ENCODE peak calls at places on chromosomes 1 and 21, in nine cellular contexts. Z is mucosa of descending colon, J is fibroblast of mammary gland, Y is A549, I is right lobe of liver, T is thoracic aorta, E is BJ, X is Panc1, O is dorsolateral prefrontal cortex. B is an unnamed sample.

GRCh38 chr1:36321119-36321951 is 2.1 kb downstream of the EVA1B start:
- DNase-seq in Z (peak; percentile 59), J (peak; percentile 94), Y (no peak), I (no peak), T (no peak), E (peak; percentile 86), X (no peak), O (no peak), B (peak; percentile 79)

GRCh38 chr1:175503538-175503937 is 239.9 kb downstream of the TNR start:
- DNase-seq in Z (no peak), J (no peak), Y (no peak), I (no peak), T (no peak), E (no peak), X (no peak), O (no peak), B (no peak)

GRCh38 chr1:31773861-31774260 is 9.7 kb upstream of the ADGRB2 start:
- DNase-seq in Z (no peak), J (no peak), Y (no peak), I (no peak), T (no peak), E (no peak), X (no peak), O (no peak), B (no peak)

GRCh38 chr1:20530261-20530660 is 22.1 kb upstream of the FAM43B start:
- DNase-seq in Z (no peak), J (no peak), Y (no peak), I (no peak), T (no peak), E (no peak), X (no peak), O (no peak), B (no peak)

GRCh38 chr1:21624577-21625389 is 44.4 kb downstream of the RAP1GAP start:
- DNase-seq in Z (no peak), J (no peak), Y (no peak), I (peak; percentile 54), T (no peak), E (no peak), X (no peak), O (no peak), B (no peak)

GRCh38 chr1:153538315-153538821 is 2.4 kb downstream of the S100A5 start:
- DNase-seq in Z (peak; percentile 90), J (peak; percentile 66), Y (no peak), I (no peak), T (no peak), E (no peak), X (no peak), O (no peak), B (no peak)

GRCh38 chr1:81876901-81877750 is 76.4 kb downstream of the ADGRL2 start:
- DNase-seq in Z (no peak), J (peak; percentile 60), Y (no peak), I (no peak), T (no peak), E (no peak), X (no peak), O (no peak), B (no peak)

GRCh38 chr1:106717561-106717960 is 338.9 kb upstream of the PRMT6 start:
- DNase-seq in Z (no peak), J (no peak), Y (no peak), I (no peak), T (no peak), E (no peak), X (no peak), O (no peak), B (no peak)

GRCh38 chr1:46131093-46131492 is 1.3 kb downstream of the PIK3R3 start:
- DNase-seq in Z (no peak), J (no peak), Y (no peak), I (no peak), T (no peak), E (no peak), X (no peak), O (no peak), B (no peak)

GRCh38 chr21:43284700-43285099 is 115.9 kb downstream of the CRYAA start:
- DNase-seq in Z (no peak), J (no peak), Y (no peak), I (no peak), T (no peak), E (no peak), X (no peak), O (no peak), B (no peak)

GRCh38 chr1:40952744-40953315 is 26.7 kb upstream of the CTPS1 start:
- DNase-seq in Z (no peak), J (no peak), Y (no peak), I (no peak), T (no peak), E (no peak), X (no peak), O (no peak), B (no peak)
- TF ChIP-seq CTCF in Z (no peak), J (no peak), Y (peak; percentile 18), I (peak; percentile 2), T (no peak), E (no peak), X (no peak), O (no peak), B (no peak)

GRCh38 chr1:205447457-205448415 is 8.1 kb downstream of the BLACAT1 start:
- DNase-seq in Z (no peak), J (no peak), Y (no peak), I (no peak), T (no peak), E (no peak), X (no peak), O (no peak), B (no peak)
- H3K4me3 ChIP-seq in Z (no peak overlapping the region), J (no peak overlapping the region), Y (no peak overlapping the region), I (no peak overlapping the region), T (no peak overlapping the region), E (no peak overlapping the region), X (no peak overlapping the region), O (no peak overlapping the region), B (no peak overlapping the region)

GRCh38 chr1:196355206-196355786 is 252.9 kb downstream of the KCNT2 start:
- DNase-seq in Z (peak; percentile 2), J (peak; percentile 42), Y (peak; percentile 5), I (no peak), T (no peak), E (no peak), X (no peak), O (no peak), B (no peak)
- TF ChIP-seq CTCF in Z (no peak), J (peak; percentile 63), Y (peak; percentile 58), I (peak; percentile 49), T (peak; percentile 28), E (peak; percentile 59), X (peak; percentile 22), O (no peak), B (peak; percentile 49)

GRCh38 chr1:67784545-67785186 is 48.6 kb downstream of the GNG12 start:
- DNase-seq in Z (no peak), J (no peak), Y (no peak), I (no peak), T (no peak), E (no peak), X (no peak), O (no peak), B (no peak)
- H3K4me3 ChIP-seq in Z (no peak overlapping the region), J (no peak overlapping the region), Y (no peak overlapping the region), I (no peak overlapping the region), T (no peak overlapping the region), E (no peak overlapping the region), X (no peak overlapping the region), O (no peak overlapping the region), B (no peak overlapping the region)

DNA sequence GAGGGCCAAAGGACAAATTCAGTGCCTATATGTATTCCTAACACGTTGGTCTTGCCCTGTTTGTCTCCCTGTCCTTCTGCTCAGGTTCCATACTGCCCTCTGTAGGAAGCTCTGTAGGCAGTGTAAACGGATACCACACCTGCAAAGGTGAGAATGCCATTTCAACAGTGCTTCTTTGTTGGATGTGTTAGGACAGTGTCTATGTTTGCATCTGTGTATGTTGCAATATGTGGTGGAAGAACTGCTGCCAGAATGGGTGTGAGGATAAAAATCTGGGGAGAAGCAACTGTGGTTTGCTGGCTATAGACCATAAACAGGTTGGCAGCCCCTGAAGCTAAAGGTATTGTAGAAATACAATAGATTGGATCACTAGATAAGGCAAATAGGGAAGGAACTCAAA is 113.1 kb upstream of the BMP8A start:
- DNase-seq in Z (peak; percentile 60), J (no peak), Y (peak; percentile 30), I (no peak), T (no peak), E (no peak), X (no peak), O (no peak), B (no peak)
- TF ChIP-seq CTCF in Z (peak; percentile 25), J (peak; percentile 38), Y (peak; percentile 55), I (peak; percentile 48), T (no peak), E (peak; percentile 26), X (peak; percentile 78), O (no peak), B (peak; percentile 38)

GRCh38 chr1:151991663-151992344 is 1.9 kb downstream of the S100A10 start:
- DNase-seq in Z (peak; percentile 37), J (no peak), Y (no peak), I (no peak), T (no peak), E (no peak), X (no peak), O (no peak), B (no peak)

GRCh38 chr1:151988405-151988851 is 5.2 kb downstream of the S100A10 start:
- DNase-seq in Z (no peak), J (peak; percentile 79), Y (peak; percentile 67), I (no peak), T (no peak), E (peak; percentile 56), X (no peak), O (no peak), B (peak; percentile 79)

GRCh38 chr1:151989131-151989868 is 4.4 kb downstream of the S100A10 start:
- DNase-seq in Z (peak; percentile 55), J (peak; percentile 91), Y (no peak), I (peak; percentile 72), T (no peak), E (peak; percentile 55), X (no peak), O (no peak), B (no peak)

GRCh38 chr1:151990856-151991198 is 2.8 kb downstream of the S100A10 start:
- DNase-seq in Z (peak; percentile 82), J (peak; percentile 77), Y (no peak), I (no peak), T (no peak), E (no peak), X (no peak), O (no peak), B (no peak)

DNA sequence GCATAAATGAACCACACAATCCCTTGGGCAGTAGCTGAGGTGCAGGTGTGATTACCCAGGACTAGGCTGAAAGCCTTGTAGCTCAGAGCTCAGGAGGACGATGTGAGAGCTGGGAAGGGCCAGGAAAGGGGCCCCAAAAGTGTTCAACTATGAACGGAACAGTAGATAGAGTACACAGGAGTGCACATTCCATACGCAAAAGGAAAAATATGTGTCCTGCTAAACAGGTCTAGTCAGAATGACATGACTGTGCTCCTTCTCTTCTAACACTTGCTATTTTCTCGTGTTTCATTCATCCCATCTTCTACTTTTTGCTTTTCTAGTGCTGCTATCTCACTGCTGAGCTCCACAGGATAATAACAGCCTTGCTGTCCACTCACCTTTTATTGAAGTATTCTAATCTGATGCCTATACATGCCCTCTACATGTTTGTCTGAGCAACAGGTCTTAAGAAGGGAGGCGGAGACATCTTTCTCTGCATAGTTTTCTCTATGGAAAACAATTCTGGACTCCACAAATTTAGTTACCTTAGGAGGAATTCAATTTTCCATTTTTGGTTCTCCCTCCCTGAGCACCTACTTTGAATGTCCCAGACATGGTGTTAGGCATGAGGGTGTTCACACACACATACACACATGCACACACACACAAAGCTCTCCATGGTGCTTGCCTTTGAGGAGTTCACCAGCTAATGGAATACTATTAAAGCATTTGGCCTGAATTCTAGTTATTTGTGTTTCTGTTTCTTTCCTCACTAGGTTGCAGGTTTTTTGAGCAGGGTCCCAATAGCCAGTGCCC is 3.4 kb downstream of the S100A10 start:
- DNase-seq in Z (no peak), J (no peak), Y (no peak), I (no peak), T (no peak), E (no peak), X (no peak), O (no peak), B (no peak)
- H3K4me3 ChIP-seq in Z (no peak overlapping the region), J (peak overlapping the region; percentile 66), Y (peak overlapping the region; percentile 87), I (no peak overlapping the region), T (no peak overlapping the region), E (no peak overlapping the region), X (peak overlapping the region; percentile 83), O (no peak overlapping the region), B (no peak overlapping the region)